ENCODE peak calls at places on chromosomes 12 and 14, in seven cellular contexts. One of them, this sample, is unnamed.

GRCh38 chr14:33720388-33720787 is 230.5 kb downstream of the EGLN3 start:
- DNase-seq in mesenchymal stem cell: no peak
- DNase-seq in mesendoderm: no peak
- DNase-seq in neuronal stem cell: no peak
- DNase-seq in IMR-90: no peak
- DNase-seq in H1: no peak
- DNase-seq in trophoblast cell: no peak
- DNase-seq in this sample: no peak

GRCh38 chr12:122250536-122250935 is 15.8 kb downstream of the VPS33A start:
- DNase-seq in mesenchymal stem cell: no peak
- DNase-seq in mesendoderm: no peak
- DNase-seq in neuronal stem cell: no peak
- DNase-seq in IMR-90: no peak
- DNase-seq in H1: no peak
- DNase-seq in trophoblast cell: no peak
- DNase-seq in this sample: no peak

GRCh38 chr12:125284945-125285344 is 219.7 kb downstream of the AACS start:
- DNase-seq in mesenchymal stem cell: no peak
- DNase-seq in mesendoderm: peak; percentile 50
- DNase-seq in neuronal stem cell: no peak
- DNase-seq in IMR-90: no peak
- DNase-seq in H1: no peak
- DNase-seq in trophoblast cell: no peak
- DNase-seq in this sample: no peak

GRCh38 chr12:117060236-117060926 is 38.8 kb downstream of the TESC start:
- DNase-seq in mesenchymal stem cell: no peak
- DNase-seq in mesendoderm: peak; percentile 44
- DNase-seq in neuronal stem cell: no peak
- DNase-seq in IMR-90: no peak
- DNase-seq in H1: no peak
- DNase-seq in trophoblast cell: no peak
- DNase-seq in this sample: peak; percentile 57

GRCh38 chr12:8780389-8780788 is 42.0 kb upstream of the A2ML1 start:
- DNase-seq in mesenchymal stem cell: peak; percentile 50
- DNase-seq in mesendoderm: peak; percentile 86
- DNase-seq in neuronal stem cell: no peak
- DNase-seq in IMR-90: peak; percentile 44
- DNase-seq in H1: no peak
- DNase-seq in trophoblast cell: peak; percentile 62
- DNase-seq in this sample: peak; percentile 47

GRCh38 chr14:89720741-89721315 is 233.7 kb downstream of the EFCAB11 start:
- DNase-seq in mesenchymal stem cell: no peak
- DNase-seq in mesendoderm: no peak
- DNase-seq in neuronal stem cell: no peak
- DNase-seq in IMR-90: no peak
- DNase-seq in H1: no peak
- DNase-seq in trophoblast cell: no peak
- DNase-seq in this sample: peak; percentile 46

GRCh38 chr12:59374783-59375182 is 221.0 kb upstream of the SLC16A7 start:
- DNase-seq in mesenchymal stem cell: no peak
- DNase-seq in mesendoderm: no peak
- DNase-seq in neuronal stem cell: no peak
- DNase-seq in IMR-90: no peak
- DNase-seq in H1: no peak
- DNase-seq in trophoblast cell: no peak
- DNase-seq in this sample: no peak

GRCh38 chr12:62785941-62786559 is 148.9 kb downstream of the PPM1H start:
- DNase-seq in mesenchymal stem cell: peak; percentile 85
- DNase-seq in mesendoderm: no peak
- DNase-seq in neuronal stem cell: no peak
- DNase-seq in IMR-90: peak; percentile 93
- DNase-seq in H1: no peak
- DNase-seq in trophoblast cell: peak; percentile 34
- DNase-seq in this sample: no peak

GRCh38 chr12:64160021-64160717 is 61.9 kb downstream of the KICS2 start:
- DNase-seq in mesenchymal stem cell: no peak
- DNase-seq in mesendoderm: no peak
- DNase-seq in neuronal stem cell: no peak
- DNase-seq in IMR-90: no peak
- DNase-seq in H1: no peak
- DNase-seq in trophoblast cell: no peak
- DNase-seq in this sample: no peak

GRCh38 chr12:130698106-130698505 is 18.0 kb downstream of the RIMBP2 start:
- DNase-seq in mesenchymal stem cell: no peak
- DNase-seq in mesendoderm: no peak
- DNase-seq in neuronal stem cell: no peak
- DNase-seq in IMR-90: no peak
- DNase-seq in H1: no peak
- DNase-seq in trophoblast cell: peak; percentile 1
- DNase-seq in this sample: no peak

GRCh38 chr14:26598081-26598671 is 343 bp upstream of the NOVA1 start:
- DNase-seq in mesenchymal stem cell: peak; percentile 92
- DNase-seq in mesendoderm: peak; percentile 97
- DNase-seq in neuronal stem cell: peak; percentile 98
- DNase-seq in IMR-90: peak; percentile 82
- DNase-seq in H1: peak; percentile 87
- DNase-seq in trophoblast cell: peak; percentile 9
- DNase-seq in this sample: peak; percentile 98

GRCh38 chr12:124273630-124274029 is 21.3 kb upstream of the RFLNA start:
- DNase-seq in mesenchymal stem cell: peak; percentile 71
- DNase-seq in mesendoderm: peak; percentile 97
- DNase-seq in neuronal stem cell: no peak
- DNase-seq in IMR-90: peak; percentile 31
- DNase-seq in H1: peak; percentile 44
- DNase-seq in trophoblast cell: peak; percentile 29
- DNase-seq in this sample: peak; percentile 89

GRCh38 chr14:54782803-54783659 is 119.6 kb downstream of the GCH1 start:
- DNase-seq in mesenchymal stem cell: no peak
- DNase-seq in mesendoderm: peak; percentile 62
- DNase-seq in neuronal stem cell: no peak
- DNase-seq in IMR-90: no peak
- DNase-seq in H1: no peak
- DNase-seq in trophoblast cell: no peak
- DNase-seq in this sample: peak; percentile 64

GRCh38 chr14:87573581-87573980 is 419.4 kb downstream of the GALC start:
- DNase-seq in mesenchymal stem cell: no peak
- DNase-seq in mesendoderm: no peak
- DNase-seq in neuronal stem cell: no peak
- DNase-seq in IMR-90: no peak
- DNase-seq in H1: no peak
- DNase-seq in trophoblast cell: no peak
- DNase-seq in this sample: no peak

GRCh38 chr12:104486416-104486815 is 29.7 kb downstream of the CHST11 start:
- DNase-seq in mesenchymal stem cell: no peak
- DNase-seq in mesendoderm: no peak
- DNase-seq in neuronal stem cell: no peak
- DNase-seq in IMR-90: no peak
- DNase-seq in H1: no peak
- DNase-seq in trophoblast cell: no peak
- DNase-seq in this sample: no peak

GRCh38 chr12:75720807-75721206 is 209.4 kb upstream of the KRR1 start:
- DNase-seq in mesenchymal stem cell: no peak
- DNase-seq in mesendoderm: peak; percentile 90
- DNase-seq in neuronal stem cell: no peak
- DNase-seq in IMR-90: no peak
- DNase-seq in H1: no peak
- DNase-seq in trophoblast cell: peak; percentile 42
- DNase-seq in this sample: peak; percentile 61

GRCh38 chr12:20520572-20520971 is 152.2 kb downstream of the PDE3A start:
- DNase-seq in mesenchymal stem cell: no peak
- DNase-seq in mesendoderm: no peak
- DNase-seq in neuronal stem cell: no peak
- DNase-seq in IMR-90: no peak
- DNase-seq in H1: no peak
- DNase-seq in trophoblast cell: no peak
- DNase-seq in this sample: no peak
- H3K4me1 ChIP-seq in mesenchymal stem cell: no peaks in the 10 kb centered on the region
- H3K4me1 ChIP-seq in mesendoderm: no peaks in the 10 kb centered on the region
- H3K4me1 ChIP-seq in neuronal stem cell: no peaks in the 10 kb centered on the region
- H3K4me1 ChIP-seq in IMR-90: peaks cover 5% of the 10 kb centered on the region
- H3K4me1 ChIP-seq in H1: no peaks in the 10 kb centered on the region
- H3K4me1 ChIP-seq in trophoblast cell: no peaks in the 10 kb centered on the region
- H3K4me1 ChIP-seq in this sample: peaks cover 2% of the 10 kb centered on the region

GRCh38 chr14:70008863-70009262 is 129.6 kb downstream of the SMOC1 start:
- DNase-seq in mesenchymal stem cell: no peak
- DNase-seq in mesendoderm: no peak
- DNase-seq in neuronal stem cell: no peak
- DNase-seq in IMR-90: no peak
- DNase-seq in H1: no peak
- DNase-seq in trophoblast cell: no peak
- DNase-seq in this sample: no peak
- H3K4ac ChIP-seq in mesenchymal stem cell: no peak overlapping the region
- H3K4ac ChIP-seq in mesendoderm: no peak overlapping the region
- H3K4ac ChIP-seq in neuronal stem cell: no peak overlapping the region
- H3K4ac ChIP-seq in IMR-90: no peak overlapping the region
- H3K4ac ChIP-seq in H1: no peak overlapping the region
- H3K4ac ChIP-seq in trophoblast cell: no peak overlapping the region
- H3K4ac ChIP-seq in this sample: no peak overlapping the region

GRCh38 chr14:78450945-78451344 is 280.8 kb downstream of the NRXN3 start:
- DNase-seq in mesenchymal stem cell: no peak
- DNase-seq in mesendoderm: no peak
- DNase-seq in neuronal stem cell: no peak
- DNase-seq in IMR-90: no peak
- DNase-seq in H1: no peak
- DNase-seq in trophoblast cell: no peak
- DNase-seq in this sample: no peak

GRCh38 chr14:78446807-78447206 is 276.6 kb downstream of the NRXN3 start:
- DNase-seq in mesenchymal stem cell: no peak
- DNase-seq in mesendoderm: peak; percentile 75
- DNase-seq in neuronal stem cell: peak; percentile 59
- DNase-seq in IMR-90: no peak
- DNase-seq in H1: no peak
- DNase-seq in trophoblast cell: peak; percentile 17
- DNase-seq in this sample: peak; percentile 32

GRCh38 chr14:78443834-78444233 is 273.7 kb downstream of the NRXN3 start:
- DNase-seq in mesenchymal stem cell: no peak
- DNase-seq in mesendoderm: no peak
- DNase-seq in neuronal stem cell: no peak
- DNase-seq in IMR-90: no peak
- DNase-seq in H1: no peak
- DNase-seq in trophoblast cell: no peak
- DNase-seq in this sample: no peak

GRCh38 chr14:78445275-78445674 is 275.1 kb downstream of the NRXN3 start:
- DNase-seq in mesenchymal stem cell: no peak
- DNase-seq in mesendoderm: no peak
- DNase-seq in neuronal stem cell: no peak
- DNase-seq in IMR-90: no peak
- DNase-seq in H1: no peak
- DNase-seq in trophoblast cell: no peak
- DNase-seq in this sample: no peak

DNA sequence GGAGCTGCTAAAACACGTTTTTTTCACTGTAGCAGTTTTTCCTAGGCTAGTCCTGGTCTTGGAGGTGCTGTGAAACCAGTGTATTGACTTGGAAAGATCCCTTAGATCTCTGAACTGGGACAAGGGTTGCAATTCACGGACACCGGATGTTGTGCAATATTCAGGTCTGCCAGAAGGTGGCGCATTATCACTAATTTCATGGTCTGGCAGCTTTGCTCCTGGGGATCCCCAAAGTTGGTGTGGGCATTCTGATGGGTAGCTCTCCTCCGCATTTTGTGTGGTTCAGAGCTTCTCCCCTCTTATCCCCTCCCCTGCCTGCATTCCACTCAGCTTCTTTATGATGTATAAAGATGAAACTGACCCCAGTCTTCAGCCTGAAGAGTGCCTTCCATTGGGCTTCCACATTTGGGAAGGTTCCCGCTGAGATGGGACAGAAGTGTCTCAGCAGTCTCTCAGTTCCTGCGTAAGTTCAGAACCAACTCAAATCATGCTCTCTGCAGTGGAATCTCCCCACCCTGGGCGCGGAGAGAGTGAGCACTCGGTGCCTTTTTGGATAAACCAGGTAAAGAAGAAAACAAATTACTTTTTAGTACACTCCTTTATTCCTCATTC is 278.4 kb downstream of the NRXN3 start:
- DNase-seq in mesenchymal stem cell: peak; percentile 1
- DNase-seq in mesendoderm: peak; percentile 74
- DNase-seq in neuronal stem cell: peak; percentile 71
- DNase-seq in IMR-90: no peak
- DNase-seq in H1: peak; percentile 34
- DNase-seq in trophoblast cell: peak; percentile 47
- DNase-seq in this sample: peak; percentile 77
- H2BK5ac ChIP-seq in mesenchymal stem cell: no peak overlapping the region
- H2BK5ac ChIP-seq in mesendoderm: no peak overlapping the region
- H2BK5ac ChIP-seq in neuronal stem cell: no peak overlapping the region
- H2BK5ac ChIP-seq in IMR-90: no peak overlapping the region
- H2BK5ac ChIP-seq in H1: no peak overlapping the region
- H2BK5ac ChIP-seq in trophoblast cell: no peak overlapping the region
- H2BK5ac ChIP-seq in this sample: no peak overlapping the region

GRCh38 chr12:108312073-108312884 is 26.8 kb downstream of the CMKLR1 start:
- DNase-seq in mesenchymal stem cell: no peak
- DNase-seq in mesendoderm: no peak
- DNase-seq in neuronal stem cell: no peak
- DNase-seq in IMR-90: no peak
- DNase-seq in H1: no peak
- DNase-seq in trophoblast cell: peak; percentile 81
- DNase-seq in this sample: no peak
- H3K4me1 ChIP-seq in mesenchymal stem cell: peaks cover 21% of the 10 kb centered on the region
- H3K4me1 ChIP-seq in mesendoderm: peaks cover 10% of the 10 kb centered on the region
- H3K4me1 ChIP-seq in neuronal stem cell: peaks cover 25% of the 10 kb centered on the region
- H3K4me1 ChIP-seq in IMR-90: no peaks in the 10 kb centered on the region
- H3K4me1 ChIP-seq in H1: peaks cover 20% of the 10 kb centered on the region
- H3K4me1 ChIP-seq in trophoblast cell: peaks cover 19% of the 10 kb centered on the region
- H3K4me1 ChIP-seq in this sample: peaks cover 21% of the 10 kb centered on the region

This sample was measured in H9.